ENCODE peak calls at places on chromosomes 7 and 10, in ten cellular contexts. M is fibroblast of the aortic adventitia, C is fibroblast of pulmonary artery, B is HFF-Myc, H is kidney, K is NB4, Y is A549, P is foreskin fibroblast, W is pancreas, O is GM23338. V is an unnamed sample.

GRCh38 chr7:111424768-111425167 is 137.5 kb downstream of the IMMP2L start:
- DNase-seq in M (peak), C (peak), B (peak), H (no peak), K (no peak), Y (no peak), P (peak), W (no peak), O (no peak), V (no peak)

GRCh38 chr10:80465839-80466590 is 11.9 kb downstream of the TSPAN14 start:
- DNase-seq in M (no peak), C (no peak), B (no peak), H (no peak), K (no peak), Y (no peak), P (no peak), W (no peak), O (no peak), V (no peak)

GRCh38 chr10:102965455-102965854 is 47.4 kb downstream of the CNNM2 start:
- DNase-seq in M (peak), C (no peak), B (no peak), H (no peak), K (no peak), Y (peak), P (no peak), W (no peak), O (no peak), V (no peak)

GRCh38 chr7:120486164-120486563 is 213.2 kb downstream of the KCND2 start:
- DNase-seq in M (no peak), C (no peak), B (no peak), H (no peak), K (no peak), Y (no peak), P (no peak), W (no peak), O (peak), V (no peak)

GRCh38 chr10:112525215-112525614 is 78.2 kb downstream of the VTI1A start:
- DNase-seq in M (no peak), C (no peak), B (no peak), H (no peak), K (no peak), Y (no peak), P (no peak), W (no peak), O (no peak), V (no peak)

GRCh38 chr7:55019691-55020480 is 1.1 kb downstream of the EGFR start:
- DNase-seq in M (no peak), C (no peak), B (no peak), H (peak), K (no peak), Y (no peak), P (no peak), W (peak), O (peak), V (peak)

GRCh38 chr7:150781016-150781415 is 19.1 kb downstream of the TMEM176B start:
- DNase-seq in M (peak), C (peak), B (no peak), H (no peak), K (peak), Y (no peak), P (no peak), W (no peak), O (no peak), V (no peak)

GRCh38 chr7:150963707-150964559 is 14.2 kb downstream of the KCNH2 start:
- DNase-seq in M (no peak), C (no peak), B (no peak), H (no peak), K (no peak), Y (no peak), P (no peak), W (no peak), O (no peak), V (no peak)

GRCh38 chr10:59654007-59654406 is 55.6 kb downstream of the SLC16A9 start:
- DNase-seq in M (peak), C (peak), B (no peak), H (no peak), K (peak), Y (no peak), P (no peak), W (no peak), O (no peak), V (no peak)

GRCh38 chr10:4354382-4354812 is 471.6 kb upstream of the AKR1E2 start:
- DNase-seq in M (peak), C (peak), B (peak), H (no peak), K (no peak), Y (peak), P (no peak), W (no peak), O (no peak), V (no peak)

GRCh38 chr10:47306429-47307210 is 6.6 kb downstream of the GDF10 start:
- DNase-seq in M (no peak), C (no peak), B (no peak), H (no peak), K (no peak), Y (no peak), P (no peak), W (peak), O (no peak), V (no peak)

GRCh38 chr7:127954371-127954770 is 76.9 kb downstream of the LRRC4 start:
- DNase-seq in M (no peak), C (no peak), B (no peak), H (no peak), K (no peak), Y (no peak), P (no peak), W (no peak), O (no peak), V (no peak)

GRCh38 chr10:88039496-88040200 is 176.2 kb downstream of the PTEN start:
- DNase-seq in M (peak), C (peak), B (no peak), H (no peak), K (peak), Y (peak), P (no peak), W (no peak), O (no peak), V (no peak)

GRCh38 chr7:141014091-141014490 is 661 bp downstream of the MRPS33 start:
- DNase-seq in M (no peak), C (peak), B (no peak), H (no peak), K (no peak), Y (no peak), P (no peak), W (no peak), O (peak), V (no peak)

GRCh38 chr7:151664268-151664667 is 144.6 kb upstream of the RHEB start:
- DNase-seq in M (no peak), C (no peak), B (no peak), H (no peak), K (no peak), Y (no peak), P (no peak), W (no peak), O (no peak), V (no peak)

GRCh38 chr10:132938472-132939329 is 3.7 kb downstream of the CFAP46 start:
- DNase-seq in M (no peak), C (no peak), B (no peak), H (peak), K (peak), Y (peak), P (peak), W (no peak), O (peak), V (no peak)

GRCh38 chr10:32417906-32418547 is 27.9 kb upstream of the CCDC7 start:
- DNase-seq in M (peak), C (peak), B (peak), H (no peak), K (no peak), Y (no peak), P (peak), W (peak), O (no peak), V (no peak)

GRCh38 chr10:15329437-15329836 is 41.7 kb downstream of the FAM171A1 start:
- DNase-seq in M (no peak), C (no peak), B (no peak), H (no peak), K (no peak), Y (no peak), P (no peak), W (no peak), O (no peak), V (no peak)

GRCh38 chr10:33652870-33653269 is 318.4 kb upstream of the NRP1 start:
- DNase-seq in M (no peak), C (no peak), B (no peak), H (no peak), K (no peak), Y (no peak), P (no peak), W (no peak), O (no peak), V (no peak)

GRCh38 chr10:59894114-59894513 is 12.2 kb downstream of the CCDC6 start:
- DNase-seq in M (peak), C (peak), B (no peak), H (no peak), K (no peak), Y (no peak), P (peak), W (peak), O (no peak), V (no peak)

GRCh38 chr10:79324032-79324695 is 23.1 kb upstream of the PPIF start:
- DNase-seq in M (no peak), C (no peak), B (no peak), H (no peak), K (peak), Y (no peak), P (no peak), W (no peak), O (no peak), V (no peak)

GRCh38 chr7:107996072-107996824 is 6.7 kb downstream of the LAMB1 start:
- DNase-seq in M (peak), C (no peak), B (no peak), H (no peak), K (no peak), Y (no peak), P (peak), W (no peak), O (no peak), V (no peak)

GRCh38 chr10:43409385-43410109 is 561 bp upstream of the HNRNPF start:
- DNase-seq in M (no peak), C (no peak), B (no peak), H (peak), K (peak), Y (peak), P (no peak), W (no peak), O (no peak), V (no peak)

GRCh38 chr7:105743351-105743812 is 133.0 kb downstream of the ATXN7L1 start:
- DNase-seq in M (no peak), C (no peak), B (no peak), H (no peak), K (no peak), Y (no peak), P (no peak), W (no peak), O (peak), V (no peak)

GRCh38 chr7:120979765-120980499 is 8.6 kb upstream of the CPED1 start:
- DNase-seq in M (peak), C (no peak), B (no peak), H (no peak), K (no peak), Y (no peak), P (peak), W (no peak), O (peak), V (no peak)

GRCh38 chr10:43904831-43905230 is 256.1 kb upstream of the ZNF32 start:
- DNase-seq in M (no peak), C (no peak), B (no peak), H (no peak), K (no peak), Y (no peak), P (no peak), W (no peak), O (no peak), V (no peak)

GRCh38 chr10:3091346-3091787 is 24.0 kb downstream of the PFKP start:
- DNase-seq in M (peak), C (peak), B (no peak), H (peak), K (no peak), Y (peak), P (peak), W (no peak), O (no peak), V (no peak)

GRCh38 chr7:128041203-128041602 is 10.0 kb upstream of the LRRC4 start:
- DNase-seq in M (peak), C (peak), B (peak), H (no peak), K (no peak), Y (no peak), P (peak), W (no peak), O (no peak), V (no peak)

GRCh38 chr10:60203993-60204618 is 185.6 kb downstream of the ANK3 start:
- DNase-seq in M (peak), C (peak), B (no peak), H (no peak), K (peak), Y (peak), P (no peak), W (no peak), O (peak), V (no peak)

GRCh38 chr7:20276705-20277472 is 53.8 kb upstream of the ITGB8 start:
- DNase-seq in M (no peak), C (no peak), B (no peak), H (no peak), K (no peak), Y (no peak), P (no peak), W (no peak), O (no peak), V (no peak)

GRCh38 chr7:87452279-87452678 is 23.2 kb downstream of the ABCB4 start:
- DNase-seq in M (no peak), C (no peak), B (no peak), H (no peak), K (no peak), Y (peak), P (no peak), W (no peak), O (no peak), V (no peak)

GRCh38 chr7:40455485-40455884 is 320.7 kb downstream of the SUGCT start:
- DNase-seq in M (peak), C (peak), B (no peak), H (no peak), K (peak), Y (no peak), P (no peak), W (no peak), O (no peak), V (no peak)

GRCh38 chr7:80350430-80350829 is 161.4 kb downstream of the GNAT3 start:
- DNase-seq in M (no peak), C (no peak), B (no peak), H (no peak), K (no peak), Y (no peak), P (no peak), W (no peak), O (no peak), V (no peak)

GRCh38 chr10:12150163-12150562 is 20.7 kb downstream of the SEC61A2 start:
- DNase-seq in M (no peak), C (no peak), B (no peak), H (peak), K (no peak), Y (no peak), P (no peak), W (no peak), O (no peak), V (no peak)

GRCh38 chr10:44949127-44949802 is 10.3 kb upstream of the RASSF4 start:
- DNase-seq in M (no peak), C (no peak), B (no peak), H (no peak), K (no peak), Y (no peak), P (no peak), W (no peak), O (peak), V (peak)

GRCh38 chr7:101156866-101157589 is 2.8 kb downstream of the AP1S1 start:
- DNase-seq in M (no peak), C (no peak), B (no peak), H (no peak), K (no peak), Y (no peak), P (no peak), W (no peak), O (peak), V (no peak)

GRCh38 chr7:101155303-101155702 is 1.0 kb downstream of the AP1S1 start:
- DNase-seq in M (no peak), C (no peak), B (no peak), H (no peak), K (no peak), Y (no peak), P (no peak), W (no peak), O (peak), V (no peak)

GRCh38 chr7:101153969-101154692 is at the start of gene AP1S1:
- DNase-seq in M (peak), C (peak), B (peak), H (peak), K (peak), Y (peak), P (peak), W (peak), O (peak), V (peak)

GRCh38 chr7:101154693-101155102 is 422 bp downstream of the AP1S1 start:
- DNase-seq in M (no peak), C (no peak), B (no peak), H (no peak), K (no peak), Y (no peak), P (no peak), W (no peak), O (peak), V (no peak)

DNA sequence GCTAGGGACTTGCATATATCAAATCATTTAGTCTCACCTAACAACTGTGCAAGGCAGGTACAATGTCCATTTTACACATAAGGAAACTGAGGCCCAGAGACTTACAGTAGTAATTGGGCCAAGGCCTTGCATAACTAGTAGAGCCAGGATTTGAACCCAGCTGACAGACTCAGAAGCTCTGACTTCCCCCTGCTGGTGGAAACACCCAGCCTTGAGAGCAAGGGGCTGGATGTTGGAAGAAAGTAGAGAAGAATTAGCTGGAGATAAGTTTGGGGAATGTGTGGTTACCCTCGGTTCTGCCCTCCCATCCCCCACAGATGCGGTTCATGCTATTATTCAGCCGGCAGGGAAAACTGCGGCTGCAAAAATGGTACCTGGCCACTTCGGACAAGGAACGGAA is 2.0 kb downstream of the AP1S1 start:
- DNase-seq in M (no peak), C (no peak), B (no peak), H (no peak), K (no peak), Y (no peak), P (no peak), W (no peak), O (peak), V (no peak)
- TF ChIP-seq CTCF in M (peak), C (peak), B (peak), H (no peak), K (peak), Y (no peak), P (peak), W (no peak), O (peak), V (no peak)

GRCh38 chr7:142941541-142941940 is 2.3 kb downstream of the LLCFC1 start:
- DNase-seq in M (no peak), C (no peak), B (no peak), H (no peak), K (no peak), Y (no peak), P (no peak), W (no peak), O (no peak), V (no peak)

GRCh38 chr7:142938611-142939010 is 673 bp upstream of the LLCFC1 start:
- DNase-seq in M (no peak), C (no peak), B (no peak), H (no peak), K (no peak), Y (no peak), P (no peak), W (no peak), O (no peak), V (peak)

GRCh38 chr7:142935941-142936565 is 2.5 kb upstream of the TRPV5 start:
- DNase-seq in M (no peak), C (no peak), B (no peak), H (no peak), K (no peak), Y (no peak), P (no peak), W (no peak), O (no peak), V (peak)

GRCh38 chr7:142940968-142941535 is 1.8 kb downstream of the LLCFC1 start:
- DNase-seq in M (no peak), C (no peak), B (no peak), H (no peak), K (no peak), Y (no peak), P (no peak), W (peak), O (no peak), V (peak)

DNA sequence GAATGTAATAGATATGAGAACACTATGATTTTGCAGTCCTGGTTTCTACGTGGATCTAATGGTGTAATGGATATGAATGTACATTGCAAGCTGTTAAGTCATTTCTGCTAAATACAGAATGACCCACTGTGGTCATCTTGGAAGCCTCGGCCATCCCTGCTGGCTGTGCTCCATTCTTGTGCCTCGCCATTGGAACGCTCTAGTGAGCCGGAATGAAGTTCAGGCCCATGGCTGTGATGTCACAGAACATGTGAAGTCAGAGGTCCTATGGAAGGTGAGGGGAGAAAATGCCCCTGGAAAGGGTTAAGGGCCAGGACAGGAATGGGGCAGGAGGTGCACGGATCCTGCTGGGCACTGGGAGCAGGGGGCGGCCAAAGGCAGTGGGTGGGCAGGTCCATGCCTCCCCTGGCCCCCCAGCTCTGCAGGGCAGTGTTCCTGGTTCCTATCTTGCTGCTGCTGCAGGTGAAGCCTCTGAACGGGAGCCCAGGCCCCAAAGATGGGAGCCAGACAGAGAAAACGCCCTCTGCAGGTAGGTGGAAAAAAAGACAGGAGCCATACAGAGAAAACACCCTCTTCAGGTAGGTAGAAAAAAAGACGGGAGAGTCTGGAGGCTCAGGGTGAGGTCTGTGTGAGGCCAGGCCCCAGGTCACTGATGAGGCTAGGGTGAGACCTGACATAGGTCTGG is at the start of gene LLCFC1:
- DNase-seq in M (no peak), C (no peak), B (no peak), H (no peak), K (peak), Y (peak), P (no peak), W (peak), O (peak), V (peak)
- TF ChIP-seq CTCF in M (no peak), C (no peak), B (peak), H (no peak), K (peak), Y (no peak), P (no peak), W (peak), O (peak), V (no peak)

GRCh38 chr7:35036361-35037171 is 719 bp downstream of the DPY19L1 start:
- DNase-seq in M (peak), C (peak), B (no peak), H (peak), K (peak), Y (peak), P (peak), W (peak), O (peak), V (peak)
- TF ChIP-seq CTCF in M (no peak), C (no peak), B (no peak), H (no peak), K (no peak), Y (no peak), P (no peak), W (no peak), O (no peak), V (no peak)

GRCh38 chr10:125843603-125844329 is 20.4 kb downstream of the BCCIP start:
- DNase-seq in M (no peak), C (no peak), B (no peak), H (no peak), K (no peak), Y (no peak), P (no peak), W (no peak), O (no peak), V (no peak)

GRCh38 chr10:125840406-125840805 is 17.1 kb downstream of the BCCIP start:
- DNase-seq in M (no peak), C (no peak), B (no peak), H (no peak), K (no peak), Y (no peak), P (no peak), W (no peak), O (no peak), V (no peak)

GRCh38 chr10:125839176-125839575 is 15.8 kb downstream of the BCCIP start:
- DNase-seq in M (no peak), C (no peak), B (no peak), H (no peak), K (no peak), Y (no peak), P (no peak), W (peak), O (no peak), V (no peak)

GRCh38 chr10:125844673-125845300 is 21.4 kb downstream of the BCCIP start:
- DNase-seq in M (no peak), C (no peak), B (no peak), H (no peak), K (no peak), Y (no peak), P (no peak), W (peak), O (no peak), V (no peak)

DNA sequence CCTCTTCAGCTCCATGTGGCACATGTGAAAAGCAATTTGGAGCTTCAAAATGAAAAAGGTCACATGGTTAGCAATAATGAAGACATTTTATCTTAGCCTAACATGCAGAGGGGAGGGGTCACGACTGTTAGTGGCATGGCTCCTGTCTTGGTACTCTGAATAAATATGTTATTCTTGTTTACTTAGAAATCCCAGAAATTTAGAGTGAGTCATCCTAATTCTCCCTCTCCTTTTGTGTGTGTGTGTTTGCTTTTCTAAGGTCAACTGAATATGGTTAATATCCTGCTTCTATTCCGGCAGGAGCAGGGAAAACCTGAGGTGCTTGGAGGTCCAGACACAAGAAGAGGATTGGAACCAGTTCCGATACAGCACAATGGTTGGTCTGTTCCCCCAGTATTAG is 17.6 kb downstream of the BCCIP start:
- DNase-seq in M (no peak), C (peak), B (peak), H (no peak), K (no peak), Y (peak), P (peak), W (no peak), O (no peak), V (no peak)
- TF ChIP-seq CTCF in M (no peak), C (no peak), B (no peak), H (no peak), K (no peak), Y (no peak), P (no peak), W (no peak), O (no peak), V (no peak)

V was measured in coronary artery.